ENCODE peak calls at places on chromosomes 7 and 10, in seven cellular contexts. J is transverse colon; V is psoas muscle; N is CD4-positive, alpha-beta T cell; F is Panc1; S is substantia nigra; T is ovary. X is an unnamed sample.

GRCh38 chr10:29099001-29099400 is 189.9 kb upstream of the LYZL1 start:
- DNase-seq in J (no peak), V (no peak), N (no peak), F (no peak), S (no peak), T (no peak), X (no peak)

GRCh38 chr10:17912764-17913163 is 39.0 kb upstream of the SLC39A12 start:
- DNase-seq in J (no peak), V (no peak), N (no peak), F (no peak), S (no peak), T (no peak), X (no peak)

GRCh38 chr7:140621326-140622035 is 19.1 kb downstream of the DENND2A start:
- DNase-seq in J (no peak), V (no peak), N (no peak), F (no peak), S (no peak), T (no peak), X (no peak)

GRCh38 chr10:3775671-3776551 is 9.1 kb downstream of the KLF6 start:
- DNase-seq in J (peak), V (no peak), N (no peak), F (peak), S (no peak), T (no peak), X (no peak)

GRCh38 chr10:1376384-1376945 is 320.3 kb downstream of the WDR37 start:
- DNase-seq in J (no peak), V (no peak), N (no peak), F (no peak), S (no peak), T (no peak), X (no peak)

GRCh38 chr10:86062151-86062550 is 304.4 kb downstream of the GRID1 start:
- DNase-seq in J (no peak), V (no peak), N (no peak), F (no peak), S (no peak), T (no peak), X (no peak)

GRCh38 chr10:114389429-114389828 is 14.9 kb downstream of the AFAP1L2 start:
- DNase-seq in J (no peak), V (no peak), N (no peak), F (no peak), S (no peak), T (peak), X (no peak)

GRCh38 chr10:127694580-127695193 is 42.3 kb upstream of the FOXI2 start:
- DNase-seq in J (peak), V (no peak), N (no peak), F (no peak), S (no peak), T (no peak), X (peak)

GRCh38 chr7:141533149-141533949 is 17.9 kb upstream of the AGK start:
- DNase-seq in J (peak), V (peak), N (peak), F (peak), S (peak), T (peak), X (peak)

GRCh38 chr7:123823898-123824753 is 20.8 kb upstream of the HYAL4 start:
- DNase-seq in J (no peak), V (no peak), N (no peak), F (no peak), S (no peak), T (no peak), X (no peak)

GRCh38 chr7:2738766-2739549 is 51.0 kb downstream of the AMZ1 start:
- DNase-seq in J (no peak), V (no peak), N (no peak), F (no peak), S (no peak), T (peak), X (no peak)

GRCh38 chr10:61029411-61029810 is 85.4 kb upstream of the RHOBTB1 start:
- DNase-seq in J (no peak), V (no peak), N (no peak), F (no peak), S (no peak), T (no peak), X (no peak)

GRCh38 chr10:111475720-111476119 is 398.9 kb downstream of the ADRA2A start:
- DNase-seq in J (no peak), V (no peak), N (no peak), F (no peak), S (no peak), T (no peak), X (no peak)

GRCh38 chr7:128904381-128905197 is 5.9 kb downstream of the KCP start:
- DNase-seq in J (peak), V (no peak), N (no peak), F (peak), S (no peak), T (no peak), X (peak)

GRCh38 chr10:121580276-121581116 is 17.7 kb downstream of the FGFR2 start:
- DNase-seq in J (no peak), V (no peak), N (no peak), F (no peak), S (no peak), T (no peak), X (no peak)

GRCh38 chr10:102300289-102300843 is 55.0 kb downstream of the GBF1 start:
- DNase-seq in J (no peak), V (no peak), N (no peak), F (no peak), S (no peak), T (no peak), X (no peak)

GRCh38 chr10:132397671-132398565 is 918 bp downstream of the PWWP2B start:
- DNase-seq in J (peak), V (peak), N (peak), F (no peak), S (no peak), T (peak), X (peak)

GRCh38 chr10:36634916-36635315 is 490.5 kb upstream of the ANKRD30A start:
- DNase-seq in J (no peak), V (no peak), N (no peak), F (no peak), S (no peak), T (no peak), X (peak)

GRCh38 chr10:124290095-124290795 is 128.5 kb downstream of the OAT start:
- DNase-seq in J (peak), V (no peak), N (no peak), F (no peak), S (no peak), T (peak), X (peak)

GRCh38 chr7:21011153-21011552 is 224.5 kb upstream of the SP8 start:
- DNase-seq in J (no peak), V (no peak), N (no peak), F (no peak), S (no peak), T (no peak), X (no peak)

GRCh38 chr10:119754085-119754484 is 28.2 kb downstream of the INPP5F start:
- DNase-seq in J (no peak), V (no peak), N (no peak), F (no peak), S (no peak), T (no peak), X (no peak)

GRCh38 chr10:109922353-109922975 is 847 bp downstream of the XPNPEP1 start:
- DNase-seq in J (no peak), V (no peak), N (no peak), F (no peak), S (no peak), T (no peak), X (no peak)

GRCh38 chr7:90624128-90624980 is 28.2 kb downstream of the CDK14 start:
- DNase-seq in J (no peak), V (no peak), N (no peak), F (no peak), S (no peak), T (no peak), X (peak)

GRCh38 chr7:70266186-70266585 is 667.9 kb downstream of the AUTS2 start:
- DNase-seq in J (no peak), V (no peak), N (no peak), F (no peak), S (no peak), T (no peak), X (no peak)

GRCh38 chr10:97230146-97230545 is 44.4 kb upstream of the SLIT1 start:
- DNase-seq in J (no peak), V (no peak), N (no peak), F (no peak), S (no peak), T (no peak), X (no peak)

GRCh38 chr7:934469-935320 is 19.8 kb downstream of the ADAP1 start:
- DNase-seq in J (peak), V (no peak), N (no peak), F (no peak), S (no peak), T (no peak), X (no peak)

GRCh38 chr7:70271617-70272081 is 673.4 kb downstream of the AUTS2 start:
- DNase-seq in J (no peak), V (no peak), N (no peak), F (no peak), S (no peak), T (no peak), X (no peak)

GRCh38 chr10:64396105-64396504 is 874.9 kb downstream of the REEP3 start:
- DNase-seq in J (no peak), V (no peak), N (no peak), F (no peak), S (no peak), T (no peak), X (peak)

DNA sequence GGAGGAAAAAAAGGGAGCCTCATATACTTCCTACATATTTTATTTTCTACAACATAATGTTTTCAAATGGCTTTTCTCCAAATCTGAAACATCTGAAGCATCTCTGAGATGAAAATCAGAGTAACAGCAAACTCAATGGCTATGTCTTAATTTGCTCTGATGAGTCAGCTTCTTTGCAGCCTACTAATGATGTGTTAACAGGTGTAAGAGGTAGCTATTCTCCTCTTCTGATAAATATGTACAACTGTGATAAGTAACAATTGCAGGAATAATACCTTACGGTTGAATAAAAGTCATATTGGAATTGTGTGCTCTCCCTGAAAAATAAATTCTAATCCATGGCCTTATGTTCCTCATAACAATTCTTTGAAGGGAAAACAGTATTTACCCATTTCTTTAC is 45.2 kb downstream of the GNAT3 start:
- DNase-seq in J (no peak), V (no peak), N (no peak), F (no peak), S (no peak), T (no peak), X (no peak)
- H3K27ac ChIP-seq in J (no peak), V (no peak), N (no peak), F (no peak), S (no peak), T (no peak), X (no peak)

DNA sequence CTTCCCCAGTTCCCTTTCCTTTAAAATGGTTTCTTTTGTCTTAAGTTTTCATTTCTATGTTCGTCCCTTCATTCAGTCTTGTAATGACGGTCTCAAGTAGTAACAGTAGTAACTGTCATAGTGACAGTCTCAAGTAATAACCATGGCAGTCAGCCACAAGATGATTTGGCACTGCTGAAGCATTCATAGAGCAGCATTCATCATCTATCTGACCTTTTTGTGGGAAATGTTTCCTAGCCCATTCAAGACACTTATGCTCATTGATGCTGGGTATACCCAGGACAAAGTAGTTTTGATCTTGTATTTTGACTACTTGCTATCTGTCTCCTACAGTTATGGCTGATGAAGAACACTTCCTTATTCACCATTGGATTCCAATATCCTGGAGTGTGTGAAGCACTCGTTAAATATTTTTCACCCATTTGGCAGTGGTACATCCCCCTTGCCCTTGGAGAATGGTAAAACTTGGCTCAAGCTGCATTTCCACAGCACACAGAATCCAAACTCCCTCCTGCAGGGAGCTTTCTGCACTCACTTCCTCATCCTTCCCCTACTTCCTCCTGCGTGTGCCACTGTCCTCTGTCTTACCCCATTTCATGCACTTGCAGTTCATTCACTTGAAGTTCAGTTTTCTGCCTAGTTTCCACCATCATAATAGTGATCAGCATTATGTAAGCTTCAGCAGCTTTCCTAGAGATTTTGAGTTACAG is 19.0 kb downstream of the GIMAP4 start:
- DNase-seq in J (no peak), V (no peak), N (no peak), F (no peak), S (no peak), T (no peak), X (no peak)
- H3K27ac ChIP-seq in J (peak), V (peak), N (no peak), F (no peak), S (no peak), T (no peak), X (no peak)

GRCh38 chr10:44070282-44070681 is 314.6 kb downstream of the CXCL12 start:
- DNase-seq in J (peak), V (no peak), N (no peak), F (no peak), S (peak), T (no peak), X (no peak)
- H3K27ac ChIP-seq in J (no peak), V (no peak), N (no peak), F (no peak), S (no peak), T (no peak), X (no peak)

GRCh38 chr10:27744478-27745379 is 890 bp downstream of the MKX start:
- DNase-seq in J (peak), V (peak), N (no peak), F (no peak), S (no peak), T (peak), X (peak)

GRCh38 chr10:27743736-27744477 is 1.7 kb downstream of the MKX start:
- DNase-seq in J (peak), V (no peak), N (no peak), F (no peak), S (no peak), T (no peak), X (peak)

GRCh38 chr10:27741173-27742091 is 4.2 kb downstream of the MKX start:
- DNase-seq in J (peak), V (peak), N (no peak), F (no peak), S (no peak), T (peak), X (no peak)

GRCh38 chr10:27742195-27742925 is 3.3 kb downstream of the MKX start:
- DNase-seq in J (peak), V (peak), N (peak), F (no peak), S (peak), T (peak), X (peak)

GRCh38 chr10:27742926-27743735 is 2.5 kb downstream of the MKX start:
- DNase-seq in J (peak), V (peak), N (no peak), F (no peak), S (no peak), T (peak), X (peak)
- H3K27ac ChIP-seq in J (peak), V (peak), N (no peak), F (no peak), S (no peak), T (peak), X (no peak)

X was measured in A673.